ENCODE peak calls at places on chromosomes 5 and 9, in six cellular contexts. H, U, S, T, F and Z are unnamed samples.

GRCh38 chr9:132878695-132879064 is at the start of gene SPACA9:
- DNase-seq in T (peak), S (peak), H (peak), U (peak), F (peak), Z (no peak)

GRCh38 chr5:141369994-141370848 is at the start of gene PCDHGB3:
- DNase-seq in S (no peak), U (no peak), F (peak), T (no peak), H (no peak), Z (no peak)

GRCh38 chr9:114291886-114292590 is 30.9 kb upstream of the ORM1 start:
- DNase-seq in H (no peak), U (no peak), F (no peak), S (no peak), T (peak), Z (no peak)

GRCh38 chr5:457195-457961 is 14.4 kb downstream of the EXOC3 start:
- DNase-seq in H (no peak), F (peak), S (no peak), U (no peak), T (peak), Z (no peak)

GRCh38 chr5:96288166-96288844 is 144.7 kb downstream of the PCSK1 start:
- DNase-seq in H (no peak), T (no peak), S (no peak), U (no peak), F (no peak), Z (no peak)

GRCh38 chr9:14769235-14769580 is 46.7 kb upstream of the CER1 start:
- DNase-seq in S (no peak), H (peak), T (no peak), U (peak), F (no peak), Z (peak)

GRCh38 chr9:14692536-14692917 is 705 bp downstream of the ZDHHC21 start:
- DNase-seq in H (no peak), U (no peak), S (no peak), T (no peak), F (no peak), Z (no peak)

GRCh38 chr5:75545131-75545530 is 33.4 kb downstream of the POLK start:
- DNase-seq in U (no peak), H (no peak), F (no peak), S (no peak), T (no peak), Z (no peak)

GRCh38 chr9:99377790-99378775 is 156.0 kb downstream of the SEC61B start:
- DNase-seq in S (no peak), T (no peak), F (no peak), U (no peak), H (no peak), Z (no peak)

GRCh38 chr9:129422032-129422842 is 198.7 kb downstream of the C9orf50 start:
- DNase-seq in S (no peak), F (no peak), H (no peak), U (no peak), T (no peak), Z (no peak)

GRCh38 chr5:39619161-39619818 is 194.5 kb upstream of the DAB2 start:
- DNase-seq in S (no peak), U (no peak), H (no peak), F (no peak), T (no peak), Z (no peak)